ENCODE peak calls at places on chromosomes 13 and 19, in eight cellular contexts. Z, E, F, P, O, N, U and D are unnamed samples.
A peak's percentile ranks its signal among the peaks of the same experiment; 100 is the strongest.

GRCh38 chr13:73939071-73939380 is 195.2 kb downstream of the KLF12 start:
- DNase-seq in Z (no peak), E (no peak), F (no peak), P (no peak), O (no peak), N (no peak), U (no peak), D (no peak)

GRCh38 chr19:4403005-4403761 is 743 bp downstream of the CHAF1A start:
- DNase-seq in Z (no peak), E (no peak), F (no peak), P (no peak), O (no peak), N (no peak), U (no peak), D (no peak)

GRCh38 chr13:38763446-38764381 is 76.8 kb downstream of the FREM2 start:
- DNase-seq in Z (peak; percentile 22), E (no peak), F (no peak), P (no peak), O (no peak), N (no peak), U (peak; percentile 33), D (no peak)

GRCh38 chr13:65387743-65388347 is 1842.3 kb downstream of the PCDH9 start:
- DNase-seq in Z (no peak), E (no peak), F (no peak), P (no peak), O (no peak), N (no peak), U (no peak), D (no peak)

GRCh38 chr13:40388617-40389016 is 277.8 kb downstream of the FOXO1 start:
- DNase-seq in Z (no peak), E (peak; percentile 64), F (no peak), P (peak; percentile 54), O (peak; percentile 93), N (no peak), U (peak; percentile 3), D (no peak)

GRCh38 chr19:29467824-29468401 is 57.9 kb upstream of the VSTM2B start:
- DNase-seq in Z (no peak), E (no peak), F (peak; percentile 13), P (no peak), O (no peak), N (no peak), U (peak; percentile 21), D (no peak)

GRCh38 chr13:42486711-42487198 is 87.2 kb upstream of the TNFSF11 start:
- DNase-seq in Z (peak; percentile 87), E (no peak), F (no peak), P (no peak), O (no peak), N (no peak), U (peak; percentile 71), D (no peak)

GRCh38 chr13:71499235-71499634 is 367.8 kb downstream of the DACH1 start:
- DNase-seq in Z (peak; percentile 81), E (no peak), F (no peak), P (no peak), O (no peak), N (no peak), U (no peak), D (no peak)

GRCh38 chr19:16899566-16900075 is 10.8 kb downstream of the F2RL3 start:
- DNase-seq in Z (peak; percentile 16), E (peak; percentile 58), F (no peak), P (no peak), O (peak; percentile 84), N (no peak), U (no peak), D (no peak)

GRCh38 chr19:55526216-55527196 is 10.4 kb downstream of the SBK2 start:
- DNase-seq in Z (peak; percentile 59), E (peak; percentile 80), F (peak; percentile 61), P (peak; percentile 74), O (no peak), N (no peak), U (peak; percentile 87), D (peak; percentile 32)

GRCh38 chr13:47215741-47216140 is 318.9 kb upstream of the HTR2A start:
- DNase-seq in Z (no peak), E (no peak), F (no peak), P (no peak), O (no peak), N (no peak), U (peak; percentile 87), D (no peak)

GRCh38 chr19:48341006-48341405 is 15.7 kb downstream of the EMP3 start:
- DNase-seq in Z (no peak), E (no peak), F (peak; percentile 82), P (no peak), O (no peak), N (no peak), U (peak; percentile 61), D (no peak)

GRCh38 chr13:92137519-92137918 is 739.1 kb downstream of the GPC5 start:
- DNase-seq in Z (no peak), E (no peak), F (no peak), P (peak; percentile 62), O (no peak), N (no peak), U (no peak), D (no peak)

GRCh38 chr13:113404723-113405471 is 41.0 kb upstream of the GRTP1 start:
- DNase-seq in Z (no peak), E (no peak), F (no peak), P (peak; percentile 49), O (no peak), N (peak; percentile 2), U (no peak), D (no peak)

GRCh38 chr19:5128251-5128931 is 159.5 kb downstream of the KDM4B start:
- DNase-seq in Z (peak; percentile 82), E (no peak), F (peak; percentile 92), P (peak; percentile 75), O (no peak), N (peak; percentile 39), U (peak; percentile 75), D (peak; percentile 22)

GRCh38 chr13:113765241-113765910 is 6.3 kb downstream of the TMEM255B start:
- DNase-seq in Z (no peak), E (no peak), F (no peak), P (no peak), O (peak; percentile 39), N (no peak), U (no peak), D (no peak)

GRCh38 chr13:84265365-84265764 is 383.1 kb upstream of the SLITRK1 start:
- DNase-seq in Z (no peak), E (no peak), F (no peak), P (no peak), O (no peak), N (no peak), U (no peak), D (no peak)

GRCh38 chr13:112244061-112244460 is 132.1 kb upstream of the SPACA7 start:
- DNase-seq in Z (no peak), E (no peak), F (no peak), P (no peak), O (peak; percentile 57), N (no peak), U (no peak), D (no peak)

GRCh38 chr19:47781590-47782318 is 3.3 kb downstream of the SELENOW start:
- DNase-seq in Z (no peak), E (no peak), F (no peak), P (no peak), O (no peak), N (peak; percentile 47), U (no peak), D (peak; percentile 21)

DNA sequence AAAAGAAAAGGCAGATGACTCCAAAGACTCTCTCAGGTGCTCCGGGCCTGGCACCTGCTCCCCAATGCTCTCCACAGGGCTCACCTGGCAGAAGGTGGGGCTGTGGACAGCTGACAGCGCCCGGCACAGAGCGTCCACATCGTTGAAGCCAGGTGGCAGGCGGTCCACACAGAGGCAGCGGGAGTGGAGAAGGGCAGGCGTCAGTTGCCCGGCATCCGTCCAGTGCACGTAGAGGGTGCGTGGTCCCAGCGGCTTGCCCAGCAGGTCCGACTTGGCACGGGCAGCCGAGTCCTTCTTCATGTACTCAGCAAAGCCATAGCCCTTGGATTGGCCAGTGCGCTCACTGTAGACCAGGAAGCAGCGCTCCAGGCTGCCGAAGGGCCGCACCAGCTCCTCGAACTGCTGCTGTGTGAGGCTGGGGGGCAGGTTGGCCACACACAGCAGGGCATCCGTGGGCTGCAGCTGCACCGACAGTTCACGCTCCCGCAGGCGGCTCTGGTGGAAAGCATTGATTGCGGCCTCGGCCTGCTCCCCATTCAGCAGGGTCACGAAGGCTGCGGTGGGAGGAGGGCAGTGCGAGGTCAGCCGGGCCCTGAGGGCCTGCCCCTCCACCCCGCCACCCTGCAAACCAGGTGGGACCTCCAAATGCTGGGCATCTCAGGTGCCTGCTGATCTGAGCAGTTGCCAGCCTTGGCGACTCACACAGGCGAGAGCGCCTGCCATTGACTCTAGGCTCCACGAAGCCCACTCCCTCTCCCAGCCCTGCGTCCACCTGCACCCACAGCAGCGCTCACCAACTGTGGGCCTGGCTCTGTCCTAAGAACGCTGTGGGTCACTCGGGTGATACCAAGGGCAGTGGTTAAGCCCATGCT is 4.5 kb downstream of the RAVER1 start:
- DNase-seq in Z (no peak), E (no peak), F (no peak), P (peak; percentile 51), O (no peak), N (no peak), U (no peak), D (no peak)
- H3K9me3 ChIP-seq in Z (no peaks in the 10 kb centered on the region), E (no peaks in the 10 kb centered on the region), F (no peaks in the 10 kb centered on the region), P (no peaks in the 10 kb centered on the region), O (no peaks in the 10 kb centered on the region), N (no peaks in the 10 kb centered on the region), U (no peaks in the 10 kb centered on the region), D (no peaks in the 10 kb centered on the region)

GRCh38 chr19:10717054-10717355 is 874 bp upstream of the DNM2 start:
- DNase-seq in Z (no peak), E (no peak), F (no peak), P (no peak), O (no peak), N (no peak), U (no peak), D (no peak)
- H3K4me3 ChIP-seq in Z (peak overlapping the region; percentile 1), E (no peak overlapping the region), F (no peak overlapping the region), P (peak overlapping the region; percentile 31), O (peak overlapping the region; percentile 28), N (peak overlapping the region; percentile 13), U (peak overlapping the region; percentile 20), D (no peak overlapping the region)

GRCh38 chr13:50082426-50083283 is 67.4 kb downstream of the KCNRG start:
- DNase-seq in Z (peak; percentile 83), E (peak; percentile 91), F (peak; percentile 84), P (peak; percentile 88), O (peak; percentile 93), N (peak; percentile 36), U (peak; percentile 68), D (peak; percentile 78)
- TF ChIP-seq POLR2A in Z (no peak), E (no peak), F (no peak), P (peak; percentile 7), O (peak; percentile 3), N (no peak), U (no peak), D (no peak)

DNA sequence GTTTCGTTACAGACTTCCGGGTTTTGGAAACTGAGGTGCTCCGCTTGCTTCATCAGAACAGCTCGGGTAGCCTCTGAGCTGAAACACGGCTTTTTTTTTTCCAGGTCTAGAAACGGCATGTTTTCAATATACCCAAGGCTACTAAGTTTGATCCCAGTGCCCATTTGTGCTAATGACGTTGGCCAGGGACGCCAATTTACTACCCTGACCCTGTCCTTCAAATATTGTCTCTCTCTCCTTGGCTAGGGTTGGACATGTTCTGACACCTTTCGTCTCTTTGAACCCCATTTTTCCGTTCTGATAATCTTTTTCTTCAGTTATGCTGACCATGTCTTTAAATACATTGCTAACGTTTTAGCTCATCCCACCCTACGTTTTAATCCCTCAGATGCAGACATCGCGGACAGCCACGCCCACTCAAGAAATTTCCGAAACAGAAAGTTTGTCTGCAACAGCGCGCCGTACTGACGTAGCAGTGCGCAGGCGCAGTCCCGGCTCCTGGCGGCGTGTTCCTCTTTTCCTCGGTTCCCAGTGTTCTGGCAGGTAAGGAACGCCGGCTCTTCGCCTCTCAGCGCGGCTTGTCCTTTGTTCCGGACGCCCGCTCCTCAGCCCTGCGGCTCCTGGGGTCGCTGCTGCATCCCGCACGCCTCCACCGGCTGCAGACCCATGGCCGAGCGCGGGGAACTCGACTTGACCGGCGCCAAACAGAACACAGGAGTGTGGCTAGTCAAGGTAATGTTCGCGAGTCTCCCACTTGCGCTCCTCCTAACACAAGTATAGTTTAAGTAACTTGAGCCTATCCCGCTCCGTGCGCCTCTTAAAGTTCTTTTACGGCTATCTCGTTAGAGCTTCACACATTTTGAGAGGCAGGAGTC is at the start of gene GTF2F2:
- DNase-seq in Z (peak; percentile 94), E (peak; percentile 92), F (peak; percentile 96), P (peak; percentile 90), O (peak; percentile 96), N (peak; percentile 70), U (peak; percentile 90), D (peak; percentile 82)
- H3K9me3 ChIP-seq in Z (no peaks in the 10 kb centered on the region), E (no peaks in the 10 kb centered on the region), F (no peaks in the 10 kb centered on the region), P (no peaks in the 10 kb centered on the region), O (no peaks in the 10 kb centered on the region), N (no peaks in the 10 kb centered on the region), U (no peaks in the 10 kb centered on the region), D (no peaks in the 10 kb centered on the region)